ENCODE peak calls at places on chromosomes 6 and 20, in eight cellular contexts. Y is ovary; A is astrocyte; O is GM10248; Q is omental fat pad; G is lower lobe of right lung; X is CD4-positive, alpha-beta T cell; I is cardiac fibroblast. M is an unnamed sample.

GRCh38 chr6:78947529-78947928 is 80.2 kb downstream of the IRAK1BP1 start:
- DNase-seq in G (no peak), Q (no peak), I (peak; percentile 37), Y (no peak), X (no peak), O (no peak), A (peak; percentile 41), M (no peak)

GRCh38 chr6:110781522-110782200 is 33.6 kb downstream of the CDK19 start:
- DNase-seq in Y (no peak), O (no peak), G (no peak), Q (no peak), X (no peak), A (no peak), I (no peak), M (no peak)

GRCh38 chr6:149169761-149170359 is 147.7 kb upstream of the TAB2 start:
- DNase-seq in A (peak; percentile 26), O (no peak), I (peak; percentile 3), Q (no peak), X (no peak), Y (no peak), G (no peak), M (no peak)

GRCh38 chr6:150057501-150057951 is 11.4 kb downstream of the ULBP3 start:
- DNase-seq in A (no peak), O (no peak), I (no peak), Y (no peak), Q (no peak), G (no peak), X (no peak), M (no peak)

GRCh38 chr6:63997217-63997616 is 361.6 kb downstream of the PHF3 start:
- DNase-seq in Q (no peak), O (no peak), A (no peak), G (no peak), I (no peak), Y (no peak), X (no peak), M (no peak)

GRCh38 chr6:125984311-125984710 is 2.0 kb upstream of the TRMT11 start:
- DNase-seq in X (no peak), Y (no peak), O (no peak), G (no peak), A (peak; percentile 76), Q (no peak), I (peak; percentile 33), M (no peak)

GRCh38 chr6:20873425-20874190 is 339.4 kb downstream of the CDKAL1 start:
- DNase-seq in A (no peak), Y (no peak), I (peak; percentile 46), Q (no peak), O (no peak), G (no peak), X (no peak), M (no peak)

GRCh38 chr6:159988983-159989454 is 20.1 kb downstream of the IGF2R start:
- DNase-seq in O (no peak), G (no peak), Y (no peak), I (peak; percentile 76), X (no peak), A (peak; percentile 64), Q (no peak), M (no peak)

GRCh38 chr20:47686545-47686944 is 98.7 kb downstream of the SULF2 start:
- DNase-seq in O (no peak), Y (no peak), A (peak; percentile 96), Q (no peak), I (peak; percentile 58), X (no peak), G (no peak), M (no peak)

GRCh38 chr6:38813451-38813850 is 98.3 kb downstream of the DNAH8 start:
- DNase-seq in Y (no peak), A (no peak), Q (no peak), O (no peak), I (no peak), X (no peak), G (no peak), M (no peak)

GRCh38 chr20:49323622-49324238 is 45.9 kb upstream of the ZNFX1 start:
- DNase-seq in O (peak; percentile 36), Q (no peak), A (peak; percentile 86), I (peak; percentile 92), G (no peak), Y (no peak), X (no peak), M (no peak)

GRCh38 chr6:2042951-2043648 is 202.3 kb downstream of the GMDS start:
- DNase-seq in Q (no peak), I (no peak), X (no peak), A (no peak), O (no peak), Y (no peak), G (no peak), M (no peak)
- TF ChIP-seq CTCF in Q (no peak), I (no peak), X (no peak), A (no peak), O (no peak), Y (no peak), G (no peak), M (no peak)

GRCh38 chr6:68473433-68474210 is 161.5 kb upstream of the ADGRB3 start:
- DNase-seq in X (no peak), G (no peak), O (no peak), I (no peak), A (peak; percentile 0), Q (no peak), Y (no peak), M (no peak)

DNA sequence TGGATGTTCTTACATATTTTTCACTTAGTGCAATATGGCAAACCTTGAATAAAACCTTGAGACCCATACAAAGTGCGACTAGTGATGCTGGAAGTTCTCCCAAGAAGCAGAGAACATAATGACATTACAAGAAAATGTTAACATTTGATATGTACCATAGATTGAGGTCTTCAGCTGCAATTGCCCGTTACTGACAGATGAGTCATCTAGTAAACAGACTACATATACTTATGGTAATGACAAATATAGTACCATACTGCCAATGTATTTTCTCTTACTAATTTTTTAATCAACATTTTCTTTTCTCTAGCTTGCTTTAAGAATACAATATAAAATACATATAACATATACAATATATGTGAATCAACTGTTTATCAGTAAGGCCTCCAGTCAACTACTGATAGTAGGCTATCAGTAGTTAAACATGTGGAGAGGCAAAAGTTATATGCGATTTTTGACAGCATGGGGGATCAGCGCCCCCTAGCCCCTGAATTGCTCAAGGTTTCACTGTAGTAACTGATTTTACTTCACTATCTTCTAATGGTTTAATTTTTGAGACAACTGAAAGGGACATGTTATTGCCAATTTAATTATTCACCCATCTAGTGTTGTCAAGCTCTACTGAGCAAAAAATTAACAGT is 166.7 kb upstream of the ADGRB3 start:
- DNase-seq in G (no peak), A (no peak), Y (no peak), X (no peak), O (no peak), Q (no peak), I (peak; percentile 3), M (no peak)
- TF ChIP-seq CTCF in G (no peak), A (peak; percentile 24), Y (no peak), X (no peak), O (no peak), Q (no peak), I (no peak), M (no peak)

GRCh38 chr6:119035459-119035858 is 43.0 kb downstream of the FAM184A start:
- DNase-seq in O (no peak), Q (no peak), I (no peak), G (no peak), Y (no peak), X (no peak), A (no peak), M (no peak)
- TF ChIP-seq CTCF in O (no peak), Q (no peak), I (no peak), G (no peak), Y (no peak), X (no peak), A (no peak), M (no peak)

GRCh38 chr6:6512711-6513110 is 75.8 kb upstream of the LY86 start:
- DNase-seq in Q (no peak), I (no peak), X (no peak), A (no peak), G (no peak), Y (no peak), O (no peak), M (no peak)
- TF ChIP-seq CTCF in Q (no peak), I (no peak), X (no peak), A (no peak), G (no peak), Y (no peak), O (no peak), M (no peak)

GRCh38 chr20:59265298-59265697 is 35.1 kb upstream of the EDN3 start:
- DNase-seq in Q (no peak), X (no peak), O (no peak), Y (no peak), G (no peak), I (no peak), A (no peak), M (no peak)
- TF ChIP-seq CTCF in Q (no peak), X (no peak), O (no peak), Y (no peak), G (no peak), I (no peak), A (no peak), M (no peak)

GRCh38 chr6:2596222-2596621 is 154.5 kb downstream of the MYLK4 start:
- DNase-seq in X (no peak), A (no peak), O (no peak), G (no peak), Q (no peak), I (no peak), Y (no peak), M (no peak)
- TF ChIP-seq CTCF in X (no peak), A (no peak), O (peak; percentile 25), G (peak; percentile 12), Q (no peak), I (no peak), Y (no peak), M (no peak)

DNA sequence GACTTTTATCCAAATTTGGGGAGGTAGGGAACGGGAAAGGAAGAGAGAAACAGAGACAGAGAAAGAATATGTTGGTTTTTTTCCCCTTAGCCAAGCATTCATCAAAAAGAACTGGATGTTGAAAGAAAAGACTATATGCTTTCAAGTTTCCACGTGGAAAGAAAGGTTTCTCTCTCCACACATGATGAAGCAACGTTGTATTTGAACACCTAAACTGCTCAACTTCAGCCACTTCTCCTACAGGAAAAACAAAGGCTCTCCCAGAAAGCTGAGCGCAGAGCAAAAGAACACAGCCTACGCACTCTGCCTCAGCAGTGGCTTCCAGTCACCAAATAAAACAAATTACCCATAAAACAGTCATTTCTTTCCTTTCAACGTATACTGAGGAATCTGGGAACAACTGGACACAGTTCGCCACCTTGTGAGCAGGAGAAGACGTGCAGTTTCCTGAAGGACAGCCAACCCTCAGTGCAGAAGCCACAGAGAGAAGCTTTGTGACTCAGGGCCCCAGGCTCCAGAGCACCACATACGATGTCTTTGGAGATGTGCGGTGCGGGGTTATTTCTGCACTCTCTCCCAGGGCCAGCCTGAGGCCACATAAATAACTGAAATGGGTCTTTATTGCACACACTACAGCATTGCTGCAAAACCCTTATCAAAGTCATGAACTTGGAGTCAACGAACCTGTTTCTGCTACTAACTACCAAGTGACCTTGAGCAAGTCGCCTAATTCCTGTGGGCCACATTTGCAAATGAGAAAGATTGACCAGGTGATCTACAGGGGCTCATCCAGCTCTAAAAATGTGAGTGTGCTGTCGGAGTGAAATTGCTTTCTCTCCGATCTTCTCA is 10.1 kb downstream of the IL17F start:
- DNase-seq in O (peak; percentile 52), X (no peak), A (peak; percentile 40), G (no peak), I (peak; percentile 52), Q (no peak), Y (no peak), M (no peak)
- TF ChIP-seq CTCF in O (peak; percentile 66), X (no peak), A (peak; percentile 39), G (peak; percentile 27), I (peak; percentile 37), Q (no peak), Y (no peak), M (no peak)

M was measured in activated B cell treated with CpG ODN at 0.5 μM for 24 hours.